ENCODE peak calls at places on chromosomes 11 and 22, in nine cellular contexts. One of them, this sample, is unnamed.

GRCh38 chr11:47254381-47254780 is 3.4 kb upstream of the NR1H3 start:
- DNase-seq in prostate gland: no peak
- DNase-seq in pancreas: peak
- DNase-seq in body of pancreas: no peak
- DNase-seq in lung: no peak
- DNase-seq in Calu3: no peak
- DNase-seq in fibroblast of villous mesenchyme: peak
- DNase-seq in tibial artery: peak
- DNase-seq in astrocyte of the spinal cord: no peak
- DNase-seq in this sample: no peak

GRCh38 chr22:50687829-50688228 is 15.2 kb downstream of the SHANK3 start:
- DNase-seq in prostate gland: no peak
- DNase-seq in pancreas: no peak
- DNase-seq in body of pancreas: no peak
- DNase-seq in lung: peak
- DNase-seq in Calu3: no peak
- DNase-seq in fibroblast of villous mesenchyme: no peak
- DNase-seq in tibial artery: no peak
- DNase-seq in astrocyte of the spinal cord: no peak
- DNase-seq in this sample: no peak

GRCh38 chr11:17519031-17519430 is 25.2 kb downstream of the USH1C start:
- DNase-seq in prostate gland: no peak
- DNase-seq in pancreas: no peak
- DNase-seq in body of pancreas: no peak
- DNase-seq in lung: no peak
- DNase-seq in Calu3: no peak
- DNase-seq in fibroblast of villous mesenchyme: no peak
- DNase-seq in tibial artery: no peak
- DNase-seq in astrocyte of the spinal cord: no peak
- DNase-seq in this sample: no peak

GRCh38 chr11:18312663-18313420 is 9.1 kb downstream of the HPS5 start:
- DNase-seq in prostate gland: no peak
- DNase-seq in pancreas: no peak
- DNase-seq in body of pancreas: no peak
- DNase-seq in lung: no peak
- DNase-seq in Calu3: peak
- DNase-seq in fibroblast of villous mesenchyme: peak
- DNase-seq in tibial artery: no peak
- DNase-seq in astrocyte of the spinal cord: peak
- DNase-seq in this sample: peak

GRCh38 chr11:79417069-79417920 is 23.5 kb downstream of the TENM4 start:
- DNase-seq in prostate gland: no peak
- DNase-seq in pancreas: no peak
- DNase-seq in body of pancreas: no peak
- DNase-seq in lung: no peak
- DNase-seq in Calu3: no peak
- DNase-seq in fibroblast of villous mesenchyme: no peak
- DNase-seq in tibial artery: no peak
- DNase-seq in astrocyte of the spinal cord: no peak
- DNase-seq in this sample: peak

GRCh38 chr22:47089796-47090460 is 327.5 kb downstream of the TBC1D22A start:
- DNase-seq in prostate gland: no peak
- DNase-seq in pancreas: no peak
- DNase-seq in body of pancreas: no peak
- DNase-seq in lung: no peak
- DNase-seq in Calu3: no peak
- DNase-seq in fibroblast of villous mesenchyme: no peak
- DNase-seq in tibial artery: no peak
- DNase-seq in astrocyte of the spinal cord: no peak
- DNase-seq in this sample: no peak

GRCh38 chr11:1126491-1126926 is 31.2 kb upstream of the MUC5AC start:
- DNase-seq in prostate gland: no peak
- DNase-seq in pancreas: no peak
- DNase-seq in body of pancreas: no peak
- DNase-seq in lung: no peak
- DNase-seq in Calu3: no peak
- DNase-seq in fibroblast of villous mesenchyme: no peak
- DNase-seq in tibial artery: peak
- DNase-seq in astrocyte of the spinal cord: no peak
- DNase-seq in this sample: no peak

GRCh38 chr22:49564054-49564453 is 263.6 kb downstream of the BRD1 start:
- DNase-seq in prostate gland: no peak
- DNase-seq in pancreas: no peak
- DNase-seq in body of pancreas: peak
- DNase-seq in lung: no peak
- DNase-seq in Calu3: no peak
- DNase-seq in fibroblast of villous mesenchyme: no peak
- DNase-seq in tibial artery: no peak
- DNase-seq in astrocyte of the spinal cord: no peak
- DNase-seq in this sample: no peak

GRCh38 chr11:96500440-96500839 is 110.6 kb downstream of the JRKL start:
- DNase-seq in prostate gland: no peak
- DNase-seq in pancreas: no peak
- DNase-seq in body of pancreas: no peak
- DNase-seq in lung: no peak
- DNase-seq in Calu3: no peak
- DNase-seq in fibroblast of villous mesenchyme: no peak
- DNase-seq in tibial artery: no peak
- DNase-seq in astrocyte of the spinal cord: no peak
- DNase-seq in this sample: no peak

GRCh38 chr11:96006016-96006415 is 82.1 kb upstream of the MTMR2 start:
- DNase-seq in prostate gland: no peak
- DNase-seq in pancreas: no peak
- DNase-seq in body of pancreas: no peak
- DNase-seq in lung: no peak
- DNase-seq in Calu3: no peak
- DNase-seq in fibroblast of villous mesenchyme: peak
- DNase-seq in tibial artery: no peak
- DNase-seq in astrocyte of the spinal cord: no peak
- DNase-seq in this sample: no peak

GRCh38 chr22:29080061-29080975 is 7.5 kb downstream of the KREMEN1 start:
- DNase-seq in prostate gland: peak
- DNase-seq in pancreas: no peak
- DNase-seq in body of pancreas: no peak
- DNase-seq in lung: no peak
- DNase-seq in Calu3: no peak
- DNase-seq in fibroblast of villous mesenchyme: peak
- DNase-seq in tibial artery: peak
- DNase-seq in astrocyte of the spinal cord: no peak
- DNase-seq in this sample: peak

GRCh38 chr11:112961751-112962747 is 829 bp downstream of the NCAM1 start:
- DNase-seq in prostate gland: no peak
- DNase-seq in pancreas: no peak
- DNase-seq in body of pancreas: no peak
- DNase-seq in lung: no peak
- DNase-seq in Calu3: no peak
- DNase-seq in fibroblast of villous mesenchyme: no peak
- DNase-seq in tibial artery: no peak
- DNase-seq in astrocyte of the spinal cord: no peak
- DNase-seq in this sample: no peak

DNA sequence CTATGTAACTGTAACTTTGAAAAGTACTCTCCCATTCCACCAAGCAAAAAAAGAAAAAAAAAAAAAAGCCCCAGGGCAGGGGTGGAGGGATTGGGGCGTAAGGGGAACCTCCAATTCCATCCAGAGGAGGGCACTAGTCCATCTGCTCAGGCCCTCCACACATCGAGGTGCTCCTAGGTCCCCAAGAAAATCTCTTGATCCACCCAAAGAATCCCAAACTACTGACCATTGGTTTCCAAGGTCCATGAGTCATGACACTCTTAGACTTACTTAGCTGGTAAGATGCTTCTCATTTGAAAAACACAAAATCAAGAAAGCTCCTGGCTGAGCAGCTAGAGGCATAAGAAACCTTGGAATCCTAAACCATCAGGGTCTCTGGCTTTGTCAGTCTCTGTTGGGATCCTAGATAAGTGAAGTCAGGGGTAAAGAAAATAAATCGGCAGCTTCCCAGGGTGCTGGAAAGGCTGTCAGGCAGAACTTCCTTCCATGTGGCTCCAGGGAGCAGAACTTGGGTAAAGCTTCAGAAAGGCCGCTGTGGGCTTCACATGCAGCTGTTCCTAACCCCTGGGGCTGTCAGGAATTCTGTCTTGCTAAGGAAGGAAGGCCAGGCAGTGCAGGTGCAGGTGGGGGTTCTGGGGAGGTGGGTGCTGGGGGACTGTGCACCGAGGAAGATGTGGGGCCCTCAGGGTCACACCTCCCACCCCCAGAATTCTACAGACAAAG is 49.4 kb upstream of the ADA2 start:
- DNase-seq in prostate gland: no peak
- DNase-seq in pancreas: no peak
- DNase-seq in body of pancreas: no peak
- DNase-seq in lung: no peak
- DNase-seq in Calu3: no peak
- DNase-seq in fibroblast of villous mesenchyme: no peak
- DNase-seq in tibial artery: no peak
- DNase-seq in astrocyte of the spinal cord: no peak
- DNase-seq in this sample: peak
- TF ChIP-seq CTCF in prostate gland: no peak
- TF ChIP-seq CTCF in pancreas: no peak
- TF ChIP-seq CTCF in body of pancreas: no peak
- TF ChIP-seq CTCF in lung: no peak
- TF ChIP-seq CTCF in Calu3: no peak
- TF ChIP-seq CTCF in fibroblast of villous mesenchyme: no peak
- TF ChIP-seq CTCF in tibial artery: no peak
- TF ChIP-seq CTCF in astrocyte of the spinal cord: peak
- TF ChIP-seq CTCF in this sample: no peak

GRCh38 chr11:86632499-86633269 is 39.7 kb downstream of the ME3 start:
- DNase-seq in prostate gland: no peak
- DNase-seq in pancreas: no peak
- DNase-seq in body of pancreas: no peak
- DNase-seq in lung: no peak
- DNase-seq in Calu3: peak
- DNase-seq in fibroblast of villous mesenchyme: peak
- DNase-seq in tibial artery: peak
- DNase-seq in astrocyte of the spinal cord: peak
- DNase-seq in this sample: peak
- TF ChIP-seq CTCF in prostate gland: peak
- TF ChIP-seq CTCF in pancreas: no peak
- TF ChIP-seq CTCF in body of pancreas: no peak
- TF ChIP-seq CTCF in lung: no peak
- TF ChIP-seq CTCF in Calu3: no peak
- TF ChIP-seq CTCF in fibroblast of villous mesenchyme: peak
- TF ChIP-seq CTCF in tibial artery: peak
- TF ChIP-seq CTCF in astrocyte of the spinal cord: peak
- TF ChIP-seq CTCF in this sample: no peak

DNA sequence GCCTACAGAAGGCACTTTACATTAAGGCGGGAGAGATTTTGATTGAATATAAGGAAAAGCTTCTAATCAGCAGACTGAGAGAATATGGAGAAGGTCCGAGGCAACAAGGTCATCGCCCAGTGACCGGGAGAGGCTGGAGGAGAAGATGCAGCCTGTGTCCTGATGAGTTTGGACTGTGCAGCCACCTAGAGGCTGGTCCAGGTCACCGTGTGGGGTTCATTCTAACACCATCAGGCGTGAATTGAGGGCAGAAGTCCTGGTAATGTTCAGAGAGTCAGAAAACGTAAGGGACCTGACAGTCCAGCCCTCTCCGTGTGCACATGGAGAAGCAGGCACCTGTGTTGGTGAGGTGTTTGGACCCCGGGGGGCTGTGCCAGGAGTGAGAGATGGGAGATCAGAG is 102.7 kb downstream of the FEZ1 start:
- DNase-seq in prostate gland: no peak
- DNase-seq in pancreas: no peak
- DNase-seq in body of pancreas: no peak
- DNase-seq in lung: no peak
- DNase-seq in Calu3: no peak
- DNase-seq in fibroblast of villous mesenchyme: no peak
- DNase-seq in tibial artery: no peak
- DNase-seq in astrocyte of the spinal cord: no peak
- DNase-seq in this sample: no peak
- TF ChIP-seq CTCF in prostate gland: no peak
- TF ChIP-seq CTCF in pancreas: no peak
- TF ChIP-seq CTCF in body of pancreas: no peak
- TF ChIP-seq CTCF in lung: no peak
- TF ChIP-seq CTCF in Calu3: no peak
- TF ChIP-seq CTCF in fibroblast of villous mesenchyme: no peak
- TF ChIP-seq CTCF in tibial artery: no peak
- TF ChIP-seq CTCF in astrocyte of the spinal cord: no peak
- TF ChIP-seq CTCF in this sample: no peak

DNA sequence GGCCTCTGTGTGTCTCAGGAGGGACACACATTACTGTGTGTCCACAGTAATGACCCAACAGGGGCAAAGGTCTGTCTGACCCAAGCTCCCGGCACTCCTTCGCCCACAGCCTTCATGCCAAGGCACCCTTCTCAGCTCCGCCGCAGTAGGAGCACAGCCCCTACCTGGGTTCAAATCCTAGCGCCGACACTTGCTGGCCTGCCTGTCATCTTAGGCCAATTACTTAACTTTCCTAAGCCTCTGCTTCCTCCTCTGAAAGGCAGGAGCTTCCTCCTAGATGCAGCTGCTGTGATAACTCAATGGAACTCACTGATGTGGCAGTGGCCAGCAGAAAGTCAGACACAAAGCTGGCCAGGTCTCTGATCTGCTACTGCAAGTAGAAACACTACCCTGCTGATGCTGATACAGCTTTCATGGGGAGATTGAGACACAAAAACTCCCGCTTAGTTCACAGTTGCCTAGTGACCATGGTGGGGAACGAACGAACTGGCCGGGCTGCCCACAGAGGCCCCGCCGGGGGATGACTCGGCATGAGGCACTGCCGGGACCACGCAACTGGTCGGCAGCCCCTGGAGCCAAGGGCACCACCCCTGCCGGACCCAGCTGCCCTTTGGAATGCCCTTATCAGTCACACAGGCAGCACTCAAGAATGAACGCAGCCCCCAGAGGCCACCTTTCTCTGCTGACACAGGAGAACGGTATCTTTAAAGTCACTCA is 8.1 kb downstream of the EHD1 start:
- DNase-seq in prostate gland: no peak
- DNase-seq in pancreas: no peak
- DNase-seq in body of pancreas: no peak
- DNase-seq in lung: no peak
- DNase-seq in Calu3: no peak
- DNase-seq in fibroblast of villous mesenchyme: peak
- DNase-seq in tibial artery: peak
- DNase-seq in astrocyte of the spinal cord: peak
- DNase-seq in this sample: no peak
- TF ChIP-seq CTCF in prostate gland: no peak
- TF ChIP-seq CTCF in pancreas: no peak
- TF ChIP-seq CTCF in body of pancreas: no peak
- TF ChIP-seq CTCF in lung: no peak
- TF ChIP-seq CTCF in Calu3: no peak
- TF ChIP-seq CTCF in fibroblast of villous mesenchyme: no peak
- TF ChIP-seq CTCF in tibial artery: no peak
- TF ChIP-seq CTCF in astrocyte of the spinal cord: no peak
- TF ChIP-seq CTCF in this sample: no peak

GRCh38 chr22:17846326-17846992 is 72.2 kb upstream of the BID start:
- DNase-seq in prostate gland: peak
- DNase-seq in pancreas: no peak
- DNase-seq in body of pancreas: no peak
- DNase-seq in lung: no peak
- DNase-seq in Calu3: no peak
- DNase-seq in fibroblast of villous mesenchyme: peak
- DNase-seq in tibial artery: peak
- DNase-seq in astrocyte of the spinal cord: no peak
- DNase-seq in this sample: no peak
- TF ChIP-seq CTCF in prostate gland: no peak
- TF ChIP-seq CTCF in pancreas: no peak
- TF ChIP-seq CTCF in body of pancreas: no peak
- TF ChIP-seq CTCF in lung: no peak
- TF ChIP-seq CTCF in Calu3: no peak
- TF ChIP-seq CTCF in fibroblast of villous mesenchyme: no peak
- TF ChIP-seq CTCF in tibial artery: no peak
- TF ChIP-seq CTCF in astrocyte of the spinal cord: no peak
- TF ChIP-seq CTCF in this sample: no peak

GRCh38 chr22:23143119-23143518 is 1.3 kb upstream of the RSPH14 start:
- DNase-seq in prostate gland: no peak
- DNase-seq in pancreas: no peak
- DNase-seq in body of pancreas: no peak
- DNase-seq in lung: no peak
- DNase-seq in Calu3: no peak
- DNase-seq in fibroblast of villous mesenchyme: no peak
- DNase-seq in tibial artery: no peak
- DNase-seq in astrocyte of the spinal cord: no peak
- DNase-seq in this sample: no peak
- TF ChIP-seq CTCF in prostate gland: no peak
- TF ChIP-seq CTCF in pancreas: no peak
- TF ChIP-seq CTCF in body of pancreas: no peak
- TF ChIP-seq CTCF in lung: no peak
- TF ChIP-seq CTCF in Calu3: no peak
- TF ChIP-seq CTCF in fibroblast of villous mesenchyme: no peak
- TF ChIP-seq CTCF in tibial artery: no peak
- TF ChIP-seq CTCF in astrocyte of the spinal cord: no peak
- TF ChIP-seq CTCF in this sample: no peak

This sample was measured in MCF 10A.